ENCODE peak calls at places on chromosome 1, in five cellular contexts. O is endodermal cell; P is aorta; K is effector CD4-positive, alpha-beta T cell; Z is OCI-LY7. N is an unnamed sample.

GRCh38 chr1:3787347-3787710 is 9.0 kb downstream of the LRRC47 start:
- DNase-seq in O (no peak), P (no peak), K (peak; percentile 15), Z (no peak), N (peak; percentile 57)

GRCh38 chr1:54047384-54048315 is 5.4 kb downstream of the TMEM59 start:
- DNase-seq in O (no peak), P (no peak), K (no peak), Z (peak; percentile 20), N (no peak)

GRCh38 chr1:40664791-40665190 is 691 bp downstream of the RIMS3 start:
- DNase-seq in O (no peak), P (no peak), K (no peak), Z (no peak), N (no peak)

GRCh38 chr1:93021539-93022134 is 57.4 kb upstream of the MTF2 start:
- DNase-seq in O (no peak), P (no peak), K (no peak), Z (peak; percentile 87), N (no peak)

GRCh38 chr1:116292929-116293725 is 79.9 kb upstream of the ATP1A1 start:
- DNase-seq in O (no peak), P (no peak), K (no peak), Z (no peak), N (no peak)

GRCh38 chr1:25166847-25167246 is 65.5 kb downstream of the SYF2 start:
- DNase-seq in O (no peak), P (no peak), K (no peak), Z (no peak), N (no peak)

GRCh38 chr1:205317311-205317917 is 4.1 kb downstream of the NUAK2 start:
- DNase-seq in O (no peak), P (peak; percentile 61), K (no peak), Z (no peak), N (no peak)

GRCh38 chr1:22494943-22495579 is 43.4 kb downstream of the ZBTB40 start:
- DNase-seq in O (no peak), P (no peak), K (no peak), Z (no peak), N (no peak)

GRCh38 chr1:107870691-107871090 is 94.3 kb downstream of the VAV3 start:
- DNase-seq in O (no peak), P (no peak), K (no peak), Z (no peak), N (no peak)

GRCh38 chr1:166159656-166160055 is 7.1 kb downstream of the FAM78B start:
- DNase-seq in O (no peak), P (no peak), K (no peak), Z (no peak), N (no peak)

GRCh38 chr1:182713939-182714338 is 29.6 kb upstream of the RGS8 start:
- DNase-seq in O (no peak), P (no peak), K (no peak), Z (no peak), N (no peak)

GRCh38 chr1:24717867-24718650 is 27.2 kb upstream of the CLIC4 start:
- DNase-seq in O (no peak), P (no peak), K (no peak), Z (no peak), N (no peak)

GRCh38 chr1:198937231-198938031 is 298.6 kb downstream of the PTPRC start:
- DNase-seq in O (no peak), P (peak; percentile 45), K (peak; percentile 36), Z (peak; percentile 94), N (no peak)

GRCh38 chr1:233328661-233329498 is 1.4 kb downstream of the MAP3K21 start:
- DNase-seq in O (peak; percentile 76), P (peak; percentile 45), K (no peak), Z (no peak), N (no peak)

GRCh38 chr1:116261227-116261626 is 111.8 kb upstream of the ATP1A1 start:
- DNase-seq in O (no peak), P (no peak), K (no peak), Z (no peak), N (no peak)

GRCh38 chr1:203089001-203089650 is 3.3 kb upstream of the MYOG start:
- DNase-seq in O (no peak), P (no peak), K (no peak), Z (no peak), N (no peak)

GRCh38 chr1:97500696-97501297 is 420.0 kb downstream of the DPYD start:
- DNase-seq in O (no peak), P (no peak), K (no peak), Z (no peak), N (no peak)

GRCh38 chr1:203405703-203406430 is 54.9 kb upstream of the FMOD start:
- DNase-seq in O (no peak), P (no peak), K (no peak), Z (no peak), N (no peak)

N was measured in T-helper 22 cell.